ENCODE peak calls at places on chromosome 20, in ten cellular contexts. Y, F, O, L, J, R, V, T, P and U are unnamed samples.

GRCh38 chr20:32356935-32357868 is 929 bp upstream of the ASXL1 start:
- DNase-seq in P (no peak), T (peak; percentile 66), R (no peak), V (no peak), O (peak; percentile 86), L (no peak), J (no peak), F (peak; percentile 42), Y (peak; percentile 69), U (no peak)

GRCh38 chr20:31694842-31695593 is 27.6 kb downstream of the BCL2L1 start:
- DNase-seq in O (no peak), T (no peak), L (no peak), P (no peak), R (no peak), J (no peak), F (no peak), Y (no peak), V (no peak), U (no peak)

GRCh38 chr20:54129350-54129749 is 44.4 kb downstream of the CYP24A1 start:
- DNase-seq in J (no peak), O (no peak), P (no peak), R (no peak), T (no peak), F (no peak), V (no peak), L (no peak), Y (no peak), U (no peak)

GRCh38 chr20:10250902-10251301 is 32.3 kb downstream of the SNAP25 start:
- DNase-seq in O (peak; percentile 55), R (no peak), Y (no peak), T (no peak), L (no peak), V (no peak), F (no peak), J (no peak), P (no peak), U (no peak)

GRCh38 chr20:2172305-2173175 is 70.9 kb downstream of the STK35 start:
- DNase-seq in J (peak; percentile 56), L (peak; percentile 33), T (peak; percentile 75), Y (peak; percentile 46), F (peak; percentile 34), R (peak; percentile 52), V (peak; percentile 84), P (peak; percentile 73), O (peak; percentile 66), U (peak; percentile 76)

GRCh38 chr20:31720486-31721407 is 1.9 kb downstream of the BCL2L1 start:
- DNase-seq in J (no peak), L (no peak), T (no peak), O (peak; percentile 32), F (no peak), P (no peak), V (no peak), R (peak; percentile 59), Y (no peak), U (no peak)

GRCh38 chr20:2742934-2743559 is 50.5 kb downstream of the EBF4 start:
- DNase-seq in O (peak; percentile 73), T (no peak), L (no peak), F (peak; percentile 45), P (no peak), V (peak; percentile 79), J (peak; percentile 77), Y (peak; percentile 57), R (peak; percentile 65), U (peak; percentile 63)

GRCh38 chr20:54526801-54527200 is 51.4 kb downstream of the DOK5 start:
- DNase-seq in F (no peak), J (no peak), P (no peak), R (no peak), O (no peak), V (no peak), Y (no peak), T (no peak), L (no peak), U (no peak)

GRCh38 chr20:43392561-43392960 is 65.1 kb upstream of the SRSF6 start:
- DNase-seq in Y (no peak), R (no peak), P (no peak), V (no peak), O (no peak), F (no peak), L (no peak), J (no peak), T (no peak), U (no peak)

GRCh38 chr20:29408034-29408695 is 1849.3 kb upstream of the DEFB115 start:
- DNase-seq in F (no peak), O (no peak), L (no peak), Y (peak; percentile 27), J (no peak), T (no peak), R (no peak), V (no peak), P (no peak), U (no peak)

GRCh38 chr20:5002077-5002413 is 735 bp upstream of the SLC23A2 start:
- DNase-seq in T (no peak), V (no peak), Y (no peak), L (no peak), R (no peak), J (no peak), O (no peak), P (no peak), F (no peak), U (no peak)

GRCh38 chr20:2851086-2851485 is 10.5 kb downstream of the VPS16 start:
- DNase-seq in L (no peak), T (no peak), J (no peak), O (no peak), V (no peak), P (no peak), Y (no peak), R (no peak), F (no peak), U (no peak)

GRCh38 chr20:35979528-35979927 is 11.1 kb downstream of the CNBD2 start:
- DNase-seq in T (no peak), J (no peak), V (no peak), F (no peak), L (no peak), Y (no peak), P (no peak), O (peak; percentile 30), R (no peak), U (no peak)

GRCh38 chr20:41913146-41913545 is 295.0 kb upstream of the CHD6 start:
- DNase-seq in J (no peak), F (no peak), T (no peak), R (no peak), L (no peak), V (no peak), P (no peak), O (no peak), Y (no peak), U (no peak)

GRCh38 chr20:19628570-19629134 is 129.4 kb upstream of the RIN2 start:
- DNase-seq in Y (peak; percentile 64), R (peak; percentile 77), L (no peak), F (peak; percentile 69), T (no peak), J (peak; percentile 2), V (peak; percentile 53), O (peak; percentile 68), P (no peak), U (no peak)

GRCh38 chr20:17628101-17628841 is 53.8 kb downstream of the RRBP1 start:
- DNase-seq in F (no peak), T (peak; percentile 52), V (no peak), J (no peak), Y (no peak), L (no peak), P (no peak), O (no peak), R (no peak), U (peak; percentile 44)